ENCODE peak calls at places on chromosomes 7 and 10, in four cellular contexts. L, N, Z and Y are unnamed samples.

GRCh38 chr7:36473454-36474282 is 84.0 kb downstream of the ANLN start:
- DNase-seq in L (no peak), N (no peak), Z (peak), Y (no peak)

GRCh38 chr7:113945018-113945938 is 26.5 kb upstream of the PPP1R3A start:
- DNase-seq in L (no peak), N (no peak), Z (no peak), Y (no peak)

GRCh38 chr10:77715081-77715480 is 77.5 kb upstream of the KCNMA1 start:
- DNase-seq in L (no peak), N (no peak), Z (peak), Y (peak)

GRCh38 chr10:132384618-132385510 is 12.1 kb upstream of the PWWP2B start:
- DNase-seq in L (no peak), N (no peak), Z (no peak), Y (no peak)

GRCh38 chr7:156932006-156932405 is 17.5 kb upstream of the NOM1 start:
- DNase-seq in L (no peak), N (no peak), Z (no peak), Y (peak)

GRCh38 chr7:2926898-2927405 is 82.8 kb upstream of the GNA12 start:
- DNase-seq in L (no peak), N (no peak), Z (no peak), Y (no peak)

GRCh38 chr10:47031953-47032465 is 120.8 kb downstream of the PTPN20 start:
- DNase-seq in L (no peak), N (no peak), Z (no peak), Y (no peak)

GRCh38 chr7:134327896-134328295 is 11.2 kb upstream of the SLC35B4 start:
- DNase-seq in L (no peak), N (peak), Z (peak), Y (peak)

GRCh38 chr7:2700141-2700850 is 12.3 kb downstream of the AMZ1 start:
- DNase-seq in L (no peak), N (no peak), Z (no peak), Y (no peak)

GRCh38 chr10:102451105-102451969 is at the start of gene C10orf95:
- DNase-seq in L (no peak), N (no peak), Z (no peak), Y (no peak)

GRCh38 chr7:82442492-82443043 is 1.0 kb downstream of the CACNA2D1 start:
- DNase-seq in L (no peak), N (no peak), Z (peak), Y (peak)

GRCh38 chr10:121154846-121155245 is 303.7 kb downstream of the WDR11 start:
- DNase-seq in L (no peak), N (no peak), Z (no peak), Y (peak)

GRCh38 chr7:13099197-13099795 is 411.9 kb downstream of the ARL4A start:
- DNase-seq in L (no peak), N (no peak), Z (peak), Y (no peak)

GRCh38 chr10:35335718-35336083 is 608 bp upstream of the CCNY start:
- DNase-seq in L (no peak), N (no peak), Z (no peak), Y (no peak)

GRCh38 chr7:135260930-135261721 is 27.5 kb downstream of the STRA8 start:
- DNase-seq in L (no peak), N (no peak), Z (peak), Y (peak)

GRCh38 chr7:69630292-69630691 is 32.0 kb downstream of the AUTS2 start:
- DNase-seq in L (no peak), N (peak), Z (no peak), Y (no peak)

GRCh38 chr10:73591935-73592699 is 975 bp upstream of the USP54 start:
- DNase-seq in L (no peak), N (no peak), Z (peak), Y (peak)

GRCh38 chr7:143130541-143130940 is 1.3 kb upstream of the PIP start:
- DNase-seq in L (no peak), N (no peak), Z (no peak), Y (no peak)

GRCh38 chr10:47182934-47183725 is 116.9 kb upstream of the GDF10 start:
- DNase-seq in L (no peak), N (no peak), Z (no peak), Y (no peak)

GRCh38 chr10:67858971-67859370 is 21.0 kb upstream of the DNAJC12 start:
- DNase-seq in L (no peak), N (no peak), Z (no peak), Y (no peak)

GRCh38 chr10:59234194-59234593 is 57.8 kb downstream of the PHYHIPL start:
- DNase-seq in L (no peak), N (no peak), Z (no peak), Y (no peak)

GRCh38 chr10:30062090-30062489 is 2.7 kb upstream of the JCAD start:
- DNase-seq in L (no peak), N (no peak), Z (no peak), Y (no peak)

GRCh38 chr7:40604601-40605438 is 470.0 kb downstream of the SUGCT start:
- DNase-seq in L (no peak), N (peak), Z (peak), Y (peak)

GRCh38 chr10:14330390-14331071 is at the start of gene FRMD4A:
- DNase-seq in L (no peak), N (no peak), Z (no peak), Y (no peak)

GRCh38 chr10:124864421-124865193 is 63.0 kb downstream of the ABRAXAS2 start:
- DNase-seq in L (no peak), N (no peak), Z (no peak), Y (no peak)

GRCh38 chr10:24360286-24361127 is 151.6 kb downstream of the KIAA1217 start:
- DNase-seq in L (no peak), N (peak), Z (peak), Y (peak)

GRCh38 chr7:107505362-107505761 is 35.5 kb downstream of the GPR22 start:
- DNase-seq in L (no peak), N (no peak), Z (no peak), Y (no peak)

GRCh38 chr10:36547965-36548364 is 577.4 kb upstream of the ANKRD30A start:
- DNase-seq in L (no peak), N (no peak), Z (no peak), Y (no peak)

GRCh38 chr10:61138728-61139127 is 194.7 kb upstream of the RHOBTB1 start:
- DNase-seq in L (no peak), N (no peak), Z (no peak), Y (no peak)